ENCODE peak calls at places on chromosomes 13 and 19, in five cellular contexts. K is stomach, Q is fibroblast of pulmonary artery, N is AG04449, M is Panc1. A is an unnamed sample.

GRCh38 chr19:9839415-9839814 is 4.3 kb downstream of the PIN1 start:
- DNase-seq in N (no peak), M (no peak), K (no peak), Q (peak), A (no peak)

GRCh38 chr13:96041326-96042092 is 11.7 kb downstream of the UGGT2 start:
- DNase-seq in M (no peak), K (no peak), N (no peak), Q (no peak), A (no peak)

GRCh38 chr19:18320865-18321728 is 1.8 kb downstream of the LSM4 start:
- DNase-seq in K (peak), Q (no peak), N (no peak), M (no peak), A (no peak)

GRCh38 chr19:39264306-39265290 is 3.6 kb upstream of the IFNL2 start:
- DNase-seq in K (no peak), N (no peak), M (no peak), Q (peak), A (no peak)

GRCh38 chr13:46983881-46984280 is 87.0 kb upstream of the HTR2A start:
- DNase-seq in K (no peak), M (no peak), N (no peak), Q (peak), A (no peak)

GRCh38 chr19:4120531-4120930 is 3.4 kb downstream of the MAP2K2 start:
- DNase-seq in M (no peak), Q (peak), K (no peak), N (no peak), A (no peak)

GRCh38 chr13:36101157-36101556 is 30.0 kb downstream of the DCLK1 start:
- DNase-seq in Q (no peak), N (no peak), K (no peak), M (no peak), A (no peak)

GRCh38 chr19:39237200-39238184 is 7.3 kb downstream of the IFNL3 start:
- DNase-seq in N (no peak), K (peak), Q (no peak), M (no peak), A (peak)

GRCh38 chr13:47144782-47145181 is 247.9 kb upstream of the HTR2A start:
- DNase-seq in N (no peak), K (no peak), Q (no peak), M (no peak), A (no peak)

GRCh38 chr19:13401388-13401787 is 104.9 kb downstream of the CACNA1A start:
- DNase-seq in M (no peak), Q (peak), K (no peak), N (no peak), A (peak)

GRCh38 chr19:15194938-15195337 is 5.9 kb downstream of the NOTCH3 start:
- DNase-seq in Q (peak), N (no peak), K (no peak), M (no peak), A (no peak)

GRCh38 chr13:110714798-110715394 is 1.4 kb downstream of the ING1 start:
- DNase-seq in N (no peak), K (peak), Q (peak), M (no peak), A (no peak)

GRCh38 chr19:21891086-21891485 is 55.1 kb upstream of the ZNF43 start:
- DNase-seq in M (no peak), N (no peak), Q (no peak), K (no peak), A (no peak)

GRCh38 chr19:10503002-10503789 is at the start of gene KEAP1:
- DNase-seq in N (no peak), M (no peak), K (peak), Q (peak), A (no peak)

GRCh38 chr19:50313812-50314536 is 15.2 kb downstream of the KCNC3 start:
- DNase-seq in Q (no peak), M (no peak), N (no peak), K (no peak), A (no peak)

GRCh38 chr13:78609464-78610205 is 6.3 kb upstream of the POU4F1 start:
- DNase-seq in N (no peak), K (no peak), M (no peak), Q (no peak), A (no peak)

GRCh38 chr13:50238922-50239321 is 223.7 kb downstream of the KCNRG start:
- DNase-seq in Q (no peak), M (no peak), K (no peak), N (no peak), A (no peak)

GRCh38 chr13:50230365-50230978 is 215.2 kb downstream of the KCNRG start:
- DNase-seq in Q (peak), N (no peak), M (no peak), K (no peak), A (peak)

GRCh38 chr13:50229935-50230334 is 214.7 kb downstream of the KCNRG start:
- DNase-seq in M (no peak), K (no peak), Q (peak), N (no peak), A (no peak)

GRCh38 chr13:50236898-50237318 is 221.7 kb downstream of the KCNRG start:
- DNase-seq in K (no peak), Q (peak), N (no peak), M (no peak), A (no peak)

DNA sequence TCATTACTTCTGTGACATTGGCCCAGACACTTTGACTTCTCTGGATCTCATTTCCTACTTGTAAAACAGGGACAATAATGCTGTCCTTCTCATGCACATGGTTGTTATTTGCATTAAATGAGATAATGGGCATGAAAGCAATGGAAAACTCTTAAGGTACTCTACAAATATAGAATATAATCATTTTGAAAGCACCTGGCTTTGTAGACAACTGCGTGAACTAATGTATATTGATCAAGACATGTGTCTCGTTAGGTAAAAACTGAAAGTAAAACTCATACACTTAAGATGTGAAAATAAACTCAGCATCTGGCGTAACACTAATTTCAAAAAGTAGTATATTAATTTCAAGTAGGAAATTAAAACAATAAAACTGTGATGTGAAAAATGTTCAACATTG is 220.4 kb downstream of the KCNRG start:
- DNase-seq in M (no peak), K (no peak), N (no peak), Q (no peak), A (no peak)
- H3K4me3 ChIP-seq in M (peak), K (no peak), N (no peak), Q (no peak), A (no peak)

GRCh38 chr13:52738719-52739467 is 727 bp downstream of the CNMD start:
- DNase-seq in M (no peak), Q (no peak), N (no peak), K (no peak), A (no peak)
- H3K4me3 ChIP-seq in M (no peak), Q (peak), N (peak), K (peak), A (peak)

DNA sequence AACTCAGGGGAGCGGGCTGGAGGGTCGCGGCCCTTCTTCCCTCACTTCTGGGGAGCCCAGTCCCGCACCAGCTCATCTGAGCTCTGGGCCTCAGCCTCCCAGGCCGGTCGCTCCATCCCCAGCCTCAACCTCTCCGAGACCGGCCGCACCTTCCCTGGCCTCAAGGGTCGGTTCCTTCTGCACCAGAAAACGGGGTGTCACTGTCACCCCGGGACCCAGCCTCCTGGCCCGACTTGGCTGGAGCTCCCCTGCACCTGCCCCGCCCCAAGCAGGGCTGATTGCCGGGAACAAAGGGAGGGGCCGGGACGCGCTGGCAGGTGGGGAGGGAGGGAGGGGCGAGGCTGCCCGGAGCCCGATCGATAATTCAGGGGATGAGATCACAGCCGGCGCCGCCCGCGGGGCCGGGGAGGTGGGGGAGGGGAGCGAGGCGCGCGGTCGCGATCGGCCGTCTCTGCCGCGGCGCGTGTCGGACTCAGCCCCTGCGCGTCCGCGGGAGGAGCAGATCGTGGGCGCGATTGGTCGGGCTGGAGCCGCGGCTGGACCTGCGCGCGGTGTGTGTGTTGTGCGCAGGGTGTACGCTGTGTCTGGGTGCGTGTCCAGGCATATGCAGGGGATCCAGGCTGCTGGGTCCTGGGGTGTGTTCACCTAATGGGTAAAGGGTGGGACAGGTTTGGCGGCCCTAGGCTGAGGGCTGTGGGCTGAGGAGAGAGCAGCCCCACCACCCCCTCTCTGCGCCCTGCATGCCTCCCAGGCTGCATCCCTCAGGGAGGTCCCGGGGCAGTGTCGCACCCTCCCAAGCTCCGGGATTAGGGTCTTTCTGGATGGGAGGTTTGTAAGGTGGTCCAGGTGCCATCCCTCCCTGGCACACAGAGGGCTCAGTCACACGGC is 1.1 kb upstream of the SHC2 start:
- DNase-seq in Q (no peak), K (peak), N (no peak), M (no peak), A (no peak)
- H3K4me3 ChIP-seq in Q (no peak), K (peak), N (no peak), M (peak), A (no peak)

GRCh38 chr19:6729573-6730152 is 7.7 kb downstream of the GPR108 start:
- DNase-seq in N (no peak), Q (no peak), K (no peak), M (no peak), A (no peak)

GRCh38 chr19:6731822-6732221 is 5.6 kb downstream of the GPR108 start:
- DNase-seq in K (no peak), N (no peak), Q (no peak), M (no peak), A (no peak)

GRCh38 chr19:6728346-6728745 is 7.9 kb upstream of the C3 start:
- DNase-seq in K (no peak), Q (no peak), M (no peak), N (no peak), A (no peak)

GRCh38 chr19:6730941-6731670 is 6.3 kb downstream of the GPR108 start:
- DNase-seq in K (no peak), M (no peak), Q (no peak), N (no peak), A (no peak)

DNA sequence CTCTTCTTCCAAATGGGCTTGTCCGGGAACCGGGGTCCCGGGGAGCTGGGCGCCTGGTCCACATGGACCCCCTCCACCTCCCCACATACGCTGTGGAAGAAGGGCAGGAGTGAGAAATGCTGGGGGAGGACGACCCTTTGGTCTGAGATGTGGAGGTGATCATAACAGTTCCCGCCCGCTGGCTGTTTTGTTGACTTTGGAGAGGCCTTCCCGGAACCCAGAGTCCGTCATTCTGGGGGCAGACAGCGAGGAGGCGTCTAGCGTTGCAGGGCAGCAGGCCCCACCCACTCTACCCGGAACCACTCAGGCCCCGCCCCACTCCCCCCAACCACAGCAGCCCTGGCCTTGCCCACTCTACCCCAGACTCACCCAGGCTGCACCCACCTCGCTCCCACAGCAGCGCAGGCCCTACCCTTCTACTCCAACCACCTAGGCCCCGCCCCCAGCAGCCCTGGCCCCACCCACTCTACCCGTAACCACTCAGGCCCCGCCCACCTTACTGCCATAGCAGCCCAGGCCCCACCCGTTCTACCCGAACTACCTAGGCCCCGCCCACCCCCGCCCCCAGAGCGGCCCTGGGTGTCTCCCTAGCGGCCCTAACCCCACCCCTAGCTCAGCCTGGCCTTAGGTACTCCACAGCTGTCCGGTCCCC is 7.1 kb downstream of the GPR108 start:
- DNase-seq in M (no peak), Q (no peak), N (no peak), K (peak), A (no peak)
- H3K4me3 ChIP-seq in M (no peak), Q (no peak), N (no peak), K (peak), A (no peak)

DNA sequence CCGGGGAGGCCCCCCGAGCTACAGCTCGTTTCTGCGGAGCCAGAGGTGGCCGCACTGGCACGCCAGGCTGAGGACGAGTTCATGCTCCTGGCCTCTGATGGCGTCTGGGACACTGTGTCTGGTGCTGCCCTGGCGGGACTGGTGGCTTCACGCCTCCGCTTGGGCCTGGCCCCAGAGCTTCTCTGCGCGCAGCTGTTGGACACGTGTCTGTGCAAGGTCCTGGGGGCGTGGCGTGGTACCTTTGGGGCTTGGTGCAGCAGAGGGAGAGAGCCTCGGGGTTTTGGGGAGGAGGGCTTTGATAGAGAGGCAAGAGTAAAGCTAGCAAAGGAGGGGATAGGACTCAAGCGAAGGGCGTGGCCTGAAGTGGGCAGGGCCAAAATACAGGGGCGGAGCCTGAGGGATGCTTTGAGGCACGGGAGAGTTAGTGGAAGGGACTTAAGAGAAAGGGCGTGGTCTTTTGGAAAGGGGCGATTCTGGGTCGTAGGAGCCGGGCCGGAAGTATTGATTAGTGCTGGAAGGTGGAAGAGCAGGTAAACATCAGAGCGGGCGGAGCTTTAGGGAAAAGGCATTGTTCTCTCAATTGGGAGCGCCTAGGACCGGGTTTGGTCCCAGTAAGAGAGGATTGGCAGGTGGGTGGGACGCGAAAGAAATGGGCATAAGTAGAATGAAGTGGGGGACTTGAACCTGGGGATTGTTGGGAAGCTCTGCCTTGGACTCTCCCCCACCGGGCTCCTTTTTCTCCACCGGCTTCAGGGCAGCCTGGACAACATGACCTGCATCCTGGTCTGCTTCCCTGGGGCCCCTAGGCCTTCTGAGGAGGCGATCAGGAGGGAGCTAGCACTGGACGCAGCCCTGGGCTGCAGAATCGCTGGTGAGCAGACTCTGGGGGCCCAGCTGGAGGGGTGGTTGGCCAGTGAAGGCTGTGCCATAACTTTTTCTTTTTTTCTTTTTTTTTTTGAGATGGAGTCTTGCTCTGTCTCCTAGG is 1.2 kb downstream of the PPM1N start:
- DNase-seq in K (no peak), N (no peak), M (no peak), Q (no peak), A (peak)
- H3K4me3 ChIP-seq in K (peak), N (no peak), M (no peak), Q (no peak), A (no peak)

GRCh38 chr13:57635541-57635940 is 4.0 kb downstream of the PCDH17 start:
- DNase-seq in Q (no peak), K (no peak), M (no peak), N (no peak), A (no peak)

GRCh38 chr13:57633141-57633949 is 1.8 kb downstream of the PCDH17 start:
- DNase-seq in K (peak), N (no peak), M (no peak), Q (peak), A (no peak)

GRCh38 chr13:57633950-57634828 is 2.6 kb downstream of the PCDH17 start:
- DNase-seq in M (no peak), Q (no peak), N (no peak), K (no peak), A (no peak)

GRCh38 chr13:57636811-57637210 is 5.3 kb downstream of the PCDH17 start:
- DNase-seq in Q (no peak), N (no peak), K (no peak), M (no peak), A (no peak)

GRCh38 chr13:57634829-57635165 is 3.3 kb downstream of the PCDH17 start:
- DNase-seq in N (no peak), M (no peak), K (no peak), Q (no peak), A (no peak)
- H3K4me3 ChIP-seq in N (no peak), M (no peak), K (peak), Q (no peak), A (no peak)

GRCh38 chr19:16571689-16572331 is 405 bp downstream of the SLC35E1 start:
- DNase-seq in M (no peak), N (no peak), K (peak), Q (peak), A (no peak)

GRCh38 chr19:16572332-16573211 is at the start of gene SLC35E1:
- DNase-seq in N (peak), K (peak), Q (peak), M (peak), A (peak)

GRCh38 chr19:16575282-16575681 is 3.1 kb upstream of the SLC35E1 start:
- DNase-seq in M (no peak), N (no peak), K (no peak), Q (no peak), A (no peak)

GRCh38 chr19:16573296-16573695 is 1.1 kb upstream of the SLC35E1 start:
- DNase-seq in N (no peak), Q (no peak), M (no peak), K (no peak), A (no peak)

GRCh38 chr19:16573925-16574324 is 1.7 kb upstream of the SLC35E1 start:
- DNase-seq in N (no peak), Q (no peak), M (no peak), K (no peak), A (peak)
- H3K4me3 ChIP-seq in N (peak), Q (no peak), M (peak), K (peak), A (peak)

DNA sequence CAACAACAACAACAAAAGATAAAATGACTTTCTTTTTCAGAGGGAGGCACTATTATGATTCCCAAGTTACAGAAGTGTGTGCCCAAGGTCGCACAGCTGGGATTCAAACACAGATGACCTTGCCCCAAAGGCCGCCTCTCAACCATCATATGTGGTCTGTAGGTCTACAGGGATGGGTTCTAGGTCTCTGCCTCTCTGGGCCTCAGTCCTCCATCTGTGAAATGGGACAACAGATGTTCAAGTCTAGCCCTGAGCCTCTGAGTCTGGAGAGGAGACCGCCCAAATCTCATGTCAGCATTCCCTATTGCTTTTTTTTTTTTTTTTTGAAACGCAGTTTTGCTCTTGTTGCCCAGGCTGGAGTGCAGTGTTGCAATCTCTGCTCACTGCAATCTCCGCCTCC is 4.9 kb downstream of the NPAS1 start:
- DNase-seq in K (no peak), Q (no peak), N (no peak), M (no peak), A (no peak)
- H3K4me3 ChIP-seq in K (no peak), Q (no peak), N (no peak), M (no peak), A (no peak)